ENCODE peak calls at places on chromosomes 3 and 15, in eight cellular contexts. A is colonic mucosa, I is psoas muscle, L is HCT116, M is Peyer's patch, Z is lower lobe of right lung, H is H9, O is heart left ventricle. G is an unnamed sample.

GRCh38 chr3:28940530-28940929 is 340.3 kb upstream of the RBMS3 start:
- DNase-seq in A (peak; percentile 19), I (no peak), L (no peak), M (no peak), Z (no peak), H (no peak), O (no peak), G (no peak)

GRCh38 chr15:23642413-23643044 is 5.1 kb downstream of the MAGEL2 start:
- DNase-seq in A (peak; percentile 60), I (peak; percentile 45), L (peak; percentile 23), M (no peak), Z (peak; percentile 57), H (peak; percentile 71), O (peak; percentile 49), G (peak; percentile 71)

GRCh38 chr3:158106773-158107461 is 697 bp upstream of the SHOX2 start:
- DNase-seq in A (no peak), I (no peak), L (no peak), M (no peak), Z (no peak), H (peak; percentile 67), O (no peak), G (no peak)

GRCh38 chr3:13107661-13108060 is 34.4 kb upstream of the IQSEC1 start:
- DNase-seq in A (no peak), I (no peak), L (no peak), M (no peak), Z (peak; percentile 42), H (no peak), O (no peak), G (peak; percentile 50)

GRCh38 chr3:123027292-123028232 is at the start of gene SEMA5B:
- DNase-seq in A (peak; percentile 23), I (peak; percentile 33), L (no peak), M (peak; percentile 17), Z (peak; percentile 46), H (peak; percentile 88), O (peak; percentile 29), G (peak; percentile 70)

GRCh38 chr3:196968233-196969000 is at the start of gene PIGZ:
- DNase-seq in A (peak; percentile 63), I (peak; percentile 44), L (no peak), M (no peak), Z (peak; percentile 65), H (no peak), O (no peak), G (peak; percentile 78)

GRCh38 chr3:116148881-116149530 is 296.3 kb downstream of the LSAMP start:
- DNase-seq in A (no peak), I (no peak), L (no peak), M (no peak), Z (no peak), H (no peak), O (no peak), G (no peak)

GRCh38 chr3:193796089-193796488 is 203.1 kb downstream of the OPA1 start:
- DNase-seq in A (no peak), I (no peak), L (no peak), M (no peak), Z (no peak), H (no peak), O (no peak), G (no peak)

GRCh38 chr3:150770662-150771061 is 7.7 kb upstream of the SIAH2 start:
- DNase-seq in A (no peak), I (no peak), L (no peak), M (no peak), Z (no peak), H (no peak), O (no peak), G (no peak)

GRCh38 chr3:127590282-127590592 is 296 bp downstream of the TPRA1 start:
- DNase-seq in A (peak; percentile 40), I (no peak), L (no peak), M (no peak), Z (no peak), H (no peak), O (peak; percentile 51), G (no peak)

GRCh38 chr3:72615182-72615581 is 233.1 kb downstream of the SHQ1 start:
- DNase-seq in A (no peak), I (no peak), L (no peak), M (no peak), Z (no peak), H (no peak), O (no peak), G (no peak)

GRCh38 chr15:33109345-33109744 is 85.2 kb downstream of the FMN1 start:
- DNase-seq in A (no peak), I (no peak), L (no peak), M (no peak), Z (no peak), H (no peak), O (no peak), G (no peak)

GRCh38 chr3:15207836-15208504 is 1.9 kb downstream of the CAPN7 start:
- DNase-seq in A (no peak), I (no peak), L (no peak), M (no peak), Z (no peak), H (no peak), O (no peak), G (no peak)

GRCh38 chr3:8575364-8576104 is 69.1 kb downstream of the SSUH2 start:
- DNase-seq in A (no peak), I (no peak), L (no peak), M (no peak), Z (no peak), H (no peak), O (no peak), G (no peak)

GRCh38 chr15:27770769-27771554 is 328.2 kb downstream of the OCA2 start:
- DNase-seq in A (no peak), I (no peak), L (no peak), M (no peak), Z (no peak), H (no peak), O (no peak), G (no peak)

GRCh38 chr15:27768731-27769510 is 330.2 kb downstream of the OCA2 start:
- DNase-seq in A (no peak), I (no peak), L (no peak), M (no peak), Z (no peak), H (no peak), O (no peak), G (no peak)

GRCh38 chr15:27769652-27770051 is 329.5 kb downstream of the OCA2 start:
- DNase-seq in A (no peak), I (no peak), L (no peak), M (no peak), Z (no peak), H (no peak), O (no peak), G (no peak)

GRCh38 chr15:27771892-27772291 is 327.2 kb downstream of the OCA2 start:
- DNase-seq in A (no peak), I (no peak), L (no peak), M (no peak), Z (no peak), H (no peak), O (no peak), G (no peak)

DNA sequence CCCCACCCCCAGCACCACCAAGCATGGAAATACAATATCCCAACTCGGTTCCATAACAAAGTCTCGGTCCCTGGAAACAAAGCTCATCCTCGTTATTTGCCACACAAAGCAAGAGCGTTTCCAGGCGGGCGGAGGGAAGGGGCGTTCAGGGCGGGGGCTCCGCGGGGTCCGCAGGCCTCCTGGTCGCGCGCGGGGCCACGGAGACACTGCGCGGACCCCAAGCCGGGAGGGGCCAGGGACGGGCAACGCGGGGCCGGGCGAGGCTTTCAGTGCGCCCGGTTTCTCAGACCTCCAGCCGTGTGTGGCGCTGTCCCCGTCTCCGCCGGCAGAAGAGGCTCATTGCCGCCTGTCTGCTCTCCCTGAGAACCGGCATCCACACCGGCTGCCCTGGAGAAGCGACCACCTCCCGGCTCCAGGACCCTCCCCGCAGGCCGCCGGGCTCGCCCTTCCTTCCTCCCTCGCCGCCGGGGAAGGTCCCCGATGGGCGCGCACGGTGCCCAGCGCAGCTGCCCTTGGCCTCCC is 329.0 kb downstream of the OCA2 start:
- DNase-seq in A (no peak), I (no peak), L (no peak), M (no peak), Z (no peak), H (no peak), O (no peak), G (no peak)
- H3K9me3 ChIP-seq in A (no peaks in the 10 kb centered on the region), I (no peaks in the 10 kb centered on the region), L (no peaks in the 10 kb centered on the region), M (no peaks in the 10 kb centered on the region), Z (no peaks in the 10 kb centered on the region), H (no peaks in the 10 kb centered on the region), O (no peaks in the 10 kb centered on the region), G (no peaks in the 10 kb centered on the region)

GRCh38 chr3:140343709-140344417 is 334.0 kb upstream of the TRIM42 start:
- DNase-seq in A (no peak), I (no peak), L (no peak), M (no peak), Z (no peak), H (no peak), O (no peak), G (no peak)
- H3K9me3 ChIP-seq in A (no peaks in the 10 kb centered on the region), I (no peaks in the 10 kb centered on the region), L (no peaks in the 10 kb centered on the region), M (no peaks in the 10 kb centered on the region), Z (no peaks in the 10 kb centered on the region), H (no peaks in the 10 kb centered on the region), O (no peaks in the 10 kb centered on the region), G (no peaks in the 10 kb centered on the region)

DNA sequence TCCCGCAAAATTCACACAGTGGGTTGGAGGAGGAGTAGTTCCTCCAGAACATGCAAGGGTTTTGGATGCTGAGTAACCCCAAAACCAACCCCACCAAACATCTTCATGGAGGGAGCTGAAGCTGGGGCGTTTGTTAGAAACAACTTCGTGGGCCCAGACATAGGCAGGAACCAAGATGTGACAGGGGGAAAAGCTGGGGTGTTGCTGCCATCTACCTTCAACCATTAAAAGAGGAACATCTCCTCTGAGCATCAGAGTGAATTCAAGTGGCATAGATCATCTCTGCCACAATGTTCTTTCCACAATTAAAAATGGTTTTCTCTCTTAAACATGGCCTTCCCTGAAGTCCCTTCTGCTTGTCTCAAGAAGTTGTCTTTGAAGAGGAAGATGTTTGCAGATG is 20.5 kb downstream of the SIDT1 start:
- DNase-seq in A (no peak), I (no peak), L (no peak), M (no peak), Z (no peak), H (no peak), O (no peak), G (no peak)
- H3K9me3 ChIP-seq in A (no peaks in the 10 kb centered on the region), I (no peaks in the 10 kb centered on the region), L (no peaks in the 10 kb centered on the region), M (no peaks in the 10 kb centered on the region), Z (no peaks in the 10 kb centered on the region), H (no peaks in the 10 kb centered on the region), O (no peaks in the 10 kb centered on the region), G (no peaks in the 10 kb centered on the region)

GRCh38 chr15:21270474-21270873 is 169.8 kb downstream of the POTEB3 start:
- DNase-seq in A (no peak), I (no peak), L (no peak), M (no peak), Z (peak; percentile 40), H (no peak), O (no peak), G (no peak)

GRCh38 chr15:21267686-21268395 is 172.5 kb downstream of the POTEB3 start:
- DNase-seq in A (no peak), I (no peak), L (no peak), M (no peak), Z (no peak), H (no peak), O (no peak), G (no peak)

GRCh38 chr15:21267231-21267630 is 173.1 kb downstream of the POTEB3 start:
- DNase-seq in A (no peak), I (no peak), L (no peak), M (no peak), Z (no peak), H (no peak), O (no peak), G (no peak)

DNA sequence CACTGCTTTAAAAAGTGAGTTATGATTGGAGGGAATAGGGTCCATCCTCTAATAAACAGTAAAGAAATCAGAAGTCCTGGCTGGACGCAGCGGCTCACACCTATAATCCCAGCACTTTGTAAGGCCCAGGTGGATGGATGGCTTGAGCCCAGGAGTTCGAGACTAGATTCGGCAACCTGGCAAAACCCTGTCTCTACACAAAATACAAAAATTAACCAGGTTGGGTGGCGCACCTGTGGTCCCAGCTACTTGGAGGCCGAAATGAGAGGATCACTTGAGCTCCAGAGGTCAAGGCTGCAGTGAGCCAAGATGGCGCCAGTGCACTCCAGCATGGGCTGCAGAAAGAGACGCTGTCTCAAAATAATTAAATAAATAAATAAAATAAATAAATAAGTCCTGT is 171.2 kb downstream of the POTEB3 start:
- DNase-seq in A (no peak), I (no peak), L (no peak), M (no peak), Z (peak; percentile 41), H (no peak), O (no peak), G (peak; percentile 61)
- H3K9me3 ChIP-seq in A (no peaks in the 10 kb centered on the region), I (no peaks in the 10 kb centered on the region), L (peaks cover 19% of the 10 kb centered on the region), M (no peaks in the 10 kb centered on the region), Z (no peaks in the 10 kb centered on the region), H (peaks cover 80% of the 10 kb centered on the region), O (no peaks in the 10 kb centered on the region), G (no peaks in the 10 kb centered on the region)

G was measured in upper lobe of right lung.